ENCODE peak calls at places on chromosomes 16 and 17, in seven cellular contexts. One of them, this sample, is unnamed.

GRCh38 chr16:62872339-62872738 is 836.1 kb upstream of the CDH8 start:
- DNase-seq in cardiac muscle cell: no peak
- DNase-seq in CD4-positive, alpha-beta memory T cell: no peak
- DNase-seq in ascending aorta: no peak
- DNase-seq in fibroblast of pulmonary artery: no peak
- DNase-seq in kidney: no peak
- DNase-seq in AG10803: no peak
- DNase-seq in this sample: no peak

GRCh38 chr17:66975614-66976378 is 11.3 kb downstream of the CACNG4 start:
- DNase-seq in cardiac muscle cell: no peak
- DNase-seq in CD4-positive, alpha-beta memory T cell: no peak
- DNase-seq in ascending aorta: no peak
- DNase-seq in fibroblast of pulmonary artery: no peak
- DNase-seq in kidney: no peak
- DNase-seq in AG10803: no peak
- DNase-seq in this sample: no peak

GRCh38 chr16:52090080-52090479 is 456.9 kb downstream of the TOX3 start:
- DNase-seq in cardiac muscle cell: no peak
- DNase-seq in CD4-positive, alpha-beta memory T cell: no peak
- DNase-seq in ascending aorta: no peak
- DNase-seq in fibroblast of pulmonary artery: no peak
- DNase-seq in kidney: no peak
- DNase-seq in AG10803: peak
- DNase-seq in this sample: peak

GRCh38 chr16:82653550-82654511 is 27.1 kb downstream of the CDH13 start:
- DNase-seq in cardiac muscle cell: peak
- DNase-seq in CD4-positive, alpha-beta memory T cell: peak
- DNase-seq in ascending aorta: no peak
- DNase-seq in fibroblast of pulmonary artery: peak
- DNase-seq in kidney: peak
- DNase-seq in AG10803: peak
- DNase-seq in this sample: peak

GRCh38 chr17:7045492-7046126 is 1.7 kb upstream of the SLC16A11 start:
- DNase-seq in cardiac muscle cell: peak
- DNase-seq in CD4-positive, alpha-beta memory T cell: peak
- DNase-seq in ascending aorta: no peak
- DNase-seq in fibroblast of pulmonary artery: peak
- DNase-seq in kidney: no peak
- DNase-seq in AG10803: peak
- DNase-seq in this sample: no peak

GRCh38 chr16:84315422-84315821 is 20.7 kb downstream of the WFDC1 start:
- DNase-seq in cardiac muscle cell: no peak
- DNase-seq in CD4-positive, alpha-beta memory T cell: no peak
- DNase-seq in ascending aorta: no peak
- DNase-seq in fibroblast of pulmonary artery: no peak
- DNase-seq in kidney: no peak
- DNase-seq in AG10803: peak
- DNase-seq in this sample: no peak

GRCh38 chr16:4535627-4536108 is 2.9 kb downstream of the CDIP1 start:
- DNase-seq in cardiac muscle cell: no peak
- DNase-seq in CD4-positive, alpha-beta memory T cell: no peak
- DNase-seq in ascending aorta: no peak
- DNase-seq in fibroblast of pulmonary artery: no peak
- DNase-seq in kidney: no peak
- DNase-seq in AG10803: no peak
- DNase-seq in this sample: no peak

GRCh38 chr17:62870581-62870964 is 62.5 kb upstream of the MARCHF10 start:
- DNase-seq in cardiac muscle cell: no peak
- DNase-seq in CD4-positive, alpha-beta memory T cell: no peak
- DNase-seq in ascending aorta: no peak
- DNase-seq in fibroblast of pulmonary artery: no peak
- DNase-seq in kidney: no peak
- DNase-seq in AG10803: peak
- DNase-seq in this sample: no peak

GRCh38 chr17:61454095-61454931 is 2.1 kb downstream of the TBX4 start:
- DNase-seq in cardiac muscle cell: no peak
- DNase-seq in CD4-positive, alpha-beta memory T cell: no peak
- DNase-seq in ascending aorta: no peak
- DNase-seq in fibroblast of pulmonary artery: no peak
- DNase-seq in kidney: no peak
- DNase-seq in AG10803: no peak
- DNase-seq in this sample: no peak

GRCh38 chr17:75227729-75228128 is 22.2 kb downstream of the NUP85 start:
- DNase-seq in cardiac muscle cell: no peak
- DNase-seq in CD4-positive, alpha-beta memory T cell: no peak
- DNase-seq in ascending aorta: no peak
- DNase-seq in fibroblast of pulmonary artery: no peak
- DNase-seq in kidney: no peak
- DNase-seq in AG10803: no peak
- DNase-seq in this sample: no peak

GRCh38 chr17:20267459-20267842 is 199.9 kb downstream of the LGALS9B start:
- DNase-seq in cardiac muscle cell: peak
- DNase-seq in CD4-positive, alpha-beta memory T cell: peak
- DNase-seq in ascending aorta: no peak
- DNase-seq in fibroblast of pulmonary artery: peak
- DNase-seq in kidney: no peak
- DNase-seq in AG10803: no peak
- DNase-seq in this sample: no peak

GRCh38 chr17:80891096-80892018 is 100.3 kb upstream of the CHMP6 start:
- DNase-seq in cardiac muscle cell: peak
- DNase-seq in CD4-positive, alpha-beta memory T cell: peak
- DNase-seq in ascending aorta: no peak
- DNase-seq in fibroblast of pulmonary artery: peak
- DNase-seq in kidney: peak
- DNase-seq in AG10803: peak
- DNase-seq in this sample: peak
- H3K4me3 ChIP-seq in cardiac muscle cell: no peak
- H3K4me3 ChIP-seq in CD4-positive, alpha-beta memory T cell: peak
- H3K4me3 ChIP-seq in ascending aorta: no peak
- H3K4me3 ChIP-seq in fibroblast of pulmonary artery: peak
- H3K4me3 ChIP-seq in kidney: no peak
- H3K4me3 ChIP-seq in AG10803: peak
- H3K4me3 ChIP-seq in this sample: no peak

GRCh38 chr17:1940810-1941185 is 84.3 kb downstream of the RTN4RL1 start:
- DNase-seq in cardiac muscle cell: no peak
- DNase-seq in CD4-positive, alpha-beta memory T cell: no peak
- DNase-seq in ascending aorta: no peak
- DNase-seq in fibroblast of pulmonary artery: no peak
- DNase-seq in kidney: no peak
- DNase-seq in AG10803: no peak
- DNase-seq in this sample: no peak
- H3K4me3 ChIP-seq in cardiac muscle cell: no peak
- H3K4me3 ChIP-seq in CD4-positive, alpha-beta memory T cell: no peak
- H3K4me3 ChIP-seq in ascending aorta: no peak
- H3K4me3 ChIP-seq in fibroblast of pulmonary artery: no peak
- H3K4me3 ChIP-seq in kidney: no peak
- H3K4me3 ChIP-seq in AG10803: no peak
- H3K4me3 ChIP-seq in this sample: no peak

GRCh38 chr16:1990336-1991134 is 765 bp downstream of the SYNGR3 start:
- DNase-seq in cardiac muscle cell: no peak
- DNase-seq in CD4-positive, alpha-beta memory T cell: no peak
- DNase-seq in ascending aorta: no peak
- DNase-seq in fibroblast of pulmonary artery: no peak
- DNase-seq in kidney: no peak
- DNase-seq in AG10803: no peak
- DNase-seq in this sample: no peak
- H3K4me3 ChIP-seq in cardiac muscle cell: peak
- H3K4me3 ChIP-seq in CD4-positive, alpha-beta memory T cell: peak
- H3K4me3 ChIP-seq in ascending aorta: no peak
- H3K4me3 ChIP-seq in fibroblast of pulmonary artery: no peak
- H3K4me3 ChIP-seq in kidney: no peak
- H3K4me3 ChIP-seq in AG10803: no peak
- H3K4me3 ChIP-seq in this sample: no peak

DNA sequence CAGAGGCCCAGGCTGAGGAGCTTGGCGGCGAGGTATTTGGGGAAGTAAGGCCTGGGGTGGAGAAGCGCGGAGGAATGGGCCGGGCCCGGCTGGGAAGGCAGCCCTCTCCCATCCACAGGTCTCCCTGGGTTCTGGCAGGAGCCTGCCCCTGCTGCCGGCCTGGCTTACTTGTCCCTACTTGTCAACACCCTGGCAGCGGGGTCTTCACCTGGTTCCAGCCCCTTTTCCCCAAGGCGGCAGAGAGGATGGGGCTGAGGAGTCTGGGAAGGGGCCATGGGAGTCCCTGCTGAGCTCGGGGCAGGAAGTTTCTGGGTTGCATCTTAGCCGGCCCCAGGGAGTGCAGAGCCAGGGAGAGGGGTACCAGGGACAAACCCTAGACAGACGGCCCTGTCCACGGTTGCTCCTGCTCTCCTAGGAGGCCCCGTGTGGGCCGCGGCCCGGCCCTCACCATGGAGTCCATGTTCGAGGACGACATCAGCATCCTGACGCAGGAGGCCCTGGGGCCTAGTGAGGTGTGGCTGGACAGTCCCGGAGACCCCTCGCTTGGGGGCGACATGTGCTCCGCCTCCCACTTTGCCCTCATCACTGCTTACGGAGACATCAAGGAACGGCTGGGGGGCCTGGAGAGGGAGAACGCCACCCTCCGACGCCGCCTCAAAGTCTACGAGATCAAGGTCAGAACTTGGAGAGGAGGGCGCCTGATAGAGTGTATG is 1.9 kb downstream of the TBKBP1 start:
- DNase-seq in cardiac muscle cell: no peak
- DNase-seq in CD4-positive, alpha-beta memory T cell: no peak
- DNase-seq in ascending aorta: no peak
- DNase-seq in fibroblast of pulmonary artery: no peak
- DNase-seq in kidney: peak
- DNase-seq in AG10803: no peak
- DNase-seq in this sample: no peak
- H3K4me3 ChIP-seq in cardiac muscle cell: peak
- H3K4me3 ChIP-seq in CD4-positive, alpha-beta memory T cell: no peak
- H3K4me3 ChIP-seq in ascending aorta: no peak
- H3K4me3 ChIP-seq in fibroblast of pulmonary artery: peak
- H3K4me3 ChIP-seq in kidney: no peak
- H3K4me3 ChIP-seq in AG10803: peak
- H3K4me3 ChIP-seq in this sample: no peak

GRCh38 chr16:57993452-57993851 is 7.0 kb downstream of the ZNF319 start:
- DNase-seq in cardiac muscle cell: no peak
- DNase-seq in CD4-positive, alpha-beta memory T cell: no peak
- DNase-seq in ascending aorta: no peak
- DNase-seq in fibroblast of pulmonary artery: no peak
- DNase-seq in kidney: peak
- DNase-seq in AG10803: no peak
- DNase-seq in this sample: no peak
- H3K4me3 ChIP-seq in cardiac muscle cell: no peak
- H3K4me3 ChIP-seq in CD4-positive, alpha-beta memory T cell: no peak
- H3K4me3 ChIP-seq in ascending aorta: no peak
- H3K4me3 ChIP-seq in fibroblast of pulmonary artery: no peak
- H3K4me3 ChIP-seq in kidney: no peak
- H3K4me3 ChIP-seq in AG10803: no peak
- H3K4me3 ChIP-seq in this sample: no peak

GRCh38 chr16:87665193-87665592 is 62.9 kb downstream of the JPH3 start:
- DNase-seq in cardiac muscle cell: no peak
- DNase-seq in CD4-positive, alpha-beta memory T cell: no peak
- DNase-seq in ascending aorta: no peak
- DNase-seq in fibroblast of pulmonary artery: no peak
- DNase-seq in kidney: no peak
- DNase-seq in AG10803: no peak
- DNase-seq in this sample: no peak
- H3K4me3 ChIP-seq in cardiac muscle cell: no peak
- H3K4me3 ChIP-seq in CD4-positive, alpha-beta memory T cell: no peak
- H3K4me3 ChIP-seq in ascending aorta: no peak
- H3K4me3 ChIP-seq in fibroblast of pulmonary artery: no peak
- H3K4me3 ChIP-seq in kidney: no peak
- H3K4me3 ChIP-seq in AG10803: no peak
- H3K4me3 ChIP-seq in this sample: no peak

This sample was measured in MG63.